ENCODE peak calls at places on chromosomes 11 and 22, in seven cellular contexts. L is heart left ventricle, Q is esophagus squamous epithelium, Y is HCT116, V is sigmoid colon, M is gastrocnemius medialis, E is A549. D is an unnamed sample.

GRCh38 chr11:27926981-27927481 is 180.9 kb downstream of the KIF18A start:
- DNase-seq in L (no peak), Q (no peak), Y (no peak), V (no peak), M (no peak), E (no peak), D (no peak)

GRCh38 chr11:104490182-104490581 is 326.2 kb upstream of the PDGFD start:
- DNase-seq in L (no peak), Q (no peak), Y (no peak), V (no peak), M (no peak), E (no peak), D (no peak)

GRCh38 chr22:50207383-50208031 is 6.7 kb downstream of the SELENOO start:
- DNase-seq in L (peak; percentile 18), Q (no peak), Y (no peak), V (no peak), M (no peak), E (no peak), D (no peak)

GRCh38 chr11:95682552-95682951 is 107.0 kb downstream of the FAM76B start:
- DNase-seq in L (peak; percentile 25), Q (no peak), Y (no peak), V (no peak), M (no peak), E (no peak), D (no peak)

GRCh38 chr11:117819096-117820040 is 5.2 kb downstream of the FXYD2 start:
- DNase-seq in L (peak; percentile 67), Q (no peak), Y (peak; percentile 70), V (peak; percentile 82), M (no peak), E (peak; percentile 62), D (no peak)

GRCh38 chr11:127202105-127202504 is 201.5 kb upstream of the KIRREL3 start:
- DNase-seq in L (no peak), Q (no peak), Y (no peak), V (no peak), M (no peak), E (no peak), D (no peak)

GRCh38 chr11:67484847-67485311 is 2.1 kb downstream of the AIP start:
- DNase-seq in L (peak; percentile 28), Q (no peak), Y (no peak), V (peak; percentile 68), M (no peak), E (no peak), D (no peak)

GRCh38 chr11:5522308-5522707 is 5.8 kb upstream of the UBQLNL start:
- DNase-seq in L (no peak), Q (no peak), Y (no peak), V (no peak), M (no peak), E (no peak), D (no peak)

GRCh38 chr11:1200611-1201191 is 22.2 kb upstream of the MUC5B start:
- DNase-seq in L (no peak), Q (no peak), Y (no peak), V (peak; percentile 38), M (no peak), E (no peak), D (no peak)

GRCh38 chr11:61460986-61461385 is 31.1 kb downstream of the SDHAF2 start:
- DNase-seq in L (no peak), Q (no peak), Y (no peak), V (no peak), M (no peak), E (no peak), D (no peak)

DNA sequence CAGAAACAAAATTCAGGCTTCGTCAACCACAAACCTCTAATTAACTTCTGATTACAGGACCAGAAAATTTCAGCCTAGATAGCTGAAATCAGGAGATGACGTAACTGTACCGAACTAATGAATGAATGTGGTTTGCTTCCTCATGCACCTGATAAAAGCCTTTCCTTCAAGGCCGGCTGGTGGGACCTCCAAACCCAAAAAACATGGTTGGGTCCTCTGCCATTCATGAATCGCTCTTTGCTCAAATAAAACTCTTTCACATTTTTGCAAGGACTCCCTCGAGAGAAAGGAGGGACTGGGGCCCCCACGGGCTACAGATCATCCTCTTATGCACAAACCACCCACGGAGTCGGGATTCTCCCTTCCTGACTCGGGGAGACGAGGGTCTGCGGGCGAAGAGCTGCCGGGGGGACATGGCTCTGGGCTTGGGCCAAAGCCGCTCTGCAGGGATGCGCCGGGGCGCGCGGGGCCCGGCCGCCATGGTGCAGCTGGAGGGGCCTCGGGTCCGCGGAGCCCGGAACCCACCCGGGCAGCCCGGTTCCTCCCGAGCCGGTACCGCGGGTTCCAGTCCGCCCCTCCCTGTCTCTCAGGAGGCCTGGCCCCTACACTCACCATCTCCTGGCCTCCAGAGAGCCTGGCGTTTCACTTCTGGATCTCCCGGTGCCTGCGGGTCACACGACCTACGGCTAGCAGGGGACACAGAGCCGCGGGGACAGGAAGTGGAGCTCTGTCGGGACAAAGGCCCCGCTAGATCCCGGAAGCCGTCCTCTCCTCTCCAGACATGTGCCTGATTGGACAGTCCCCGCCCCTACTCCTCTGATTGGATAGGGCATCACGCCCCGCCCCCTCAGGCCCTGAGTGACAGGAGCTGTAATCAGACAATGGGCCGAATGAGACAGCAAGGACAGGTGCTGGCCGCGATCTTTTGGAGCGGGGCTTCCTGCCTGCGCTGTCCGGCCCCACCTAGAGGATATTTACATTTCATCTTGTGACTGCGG is at the start of gene ZNF195:
- DNase-seq in L (peak; percentile 98), Q (peak; percentile 94), Y (peak; percentile 97), V (peak; percentile 99), M (peak; percentile 98), E (peak; percentile 99), D (peak; percentile 98)
- TF ChIP-seq POLR2A in L (peak; percentile 72), Q (peak; percentile 60), Y (peak; percentile 79), V (no peak), M (peak; percentile 58), E (peak; percentile 90), D (no peak)

GRCh38 chr11:4025957-4026324 is 68.7 kb upstream of the RRM1 start:
- DNase-seq in L (no peak), Q (no peak), Y (no peak), V (no peak), M (no peak), E (no peak), D (no peak)
- TF ChIP-seq POLR2A in L (no peak), Q (no peak), Y (no peak), V (no peak), M (no peak), E (no peak), D (no peak)

DNA sequence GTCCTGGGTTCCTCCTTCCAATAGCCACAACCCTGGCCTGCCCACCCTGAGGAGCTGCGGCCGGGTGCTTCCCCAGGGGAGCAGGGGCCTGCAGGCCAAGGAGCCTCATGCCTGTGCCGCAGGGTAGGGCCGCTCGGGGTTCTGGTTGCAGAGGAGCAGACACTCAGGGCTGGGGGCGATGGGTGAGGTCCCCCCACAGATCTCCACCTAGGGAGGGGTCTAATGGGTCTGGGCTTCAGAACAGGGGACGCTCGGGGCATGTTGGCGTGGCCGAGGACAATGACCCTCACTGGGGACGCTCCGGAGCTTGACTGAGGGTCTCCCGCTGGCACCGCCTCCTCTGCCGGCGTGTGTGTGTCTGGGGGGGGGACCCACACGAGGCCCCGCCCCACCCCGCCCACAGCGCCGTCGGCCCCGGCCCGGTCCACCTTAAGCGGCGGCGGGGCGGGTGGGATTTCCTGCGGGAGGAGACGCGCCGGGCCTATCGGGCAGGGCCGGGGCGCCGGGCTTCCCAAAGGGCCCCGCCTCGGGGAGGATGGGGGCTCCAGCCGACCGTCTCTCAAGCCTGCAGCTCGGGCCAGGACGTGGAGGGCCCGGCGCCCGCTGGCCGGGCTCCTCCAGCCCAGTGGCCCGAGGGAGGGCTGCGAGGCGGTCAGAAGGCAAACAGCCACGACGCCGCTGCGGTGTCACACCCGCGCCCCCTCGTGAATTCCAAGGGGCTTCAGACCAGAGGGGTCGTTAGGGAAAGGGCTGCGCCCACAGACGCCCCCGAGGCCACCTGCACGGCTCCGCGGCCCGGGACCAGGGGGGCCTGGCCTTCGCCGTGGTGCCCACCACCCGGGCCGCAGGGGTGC is 638 bp upstream of the ZDHHC8 start:
- DNase-seq in L (peak; percentile 91), Q (peak; percentile 31), Y (peak; percentile 24), V (peak; percentile 94), M (peak; percentile 81), E (no peak), D (peak; percentile 66)
- TF ChIP-seq POLR2A in L (peak; percentile 27), Q (no peak), Y (no peak), V (no peak), M (no peak), E (no peak), D (no peak)

DNA sequence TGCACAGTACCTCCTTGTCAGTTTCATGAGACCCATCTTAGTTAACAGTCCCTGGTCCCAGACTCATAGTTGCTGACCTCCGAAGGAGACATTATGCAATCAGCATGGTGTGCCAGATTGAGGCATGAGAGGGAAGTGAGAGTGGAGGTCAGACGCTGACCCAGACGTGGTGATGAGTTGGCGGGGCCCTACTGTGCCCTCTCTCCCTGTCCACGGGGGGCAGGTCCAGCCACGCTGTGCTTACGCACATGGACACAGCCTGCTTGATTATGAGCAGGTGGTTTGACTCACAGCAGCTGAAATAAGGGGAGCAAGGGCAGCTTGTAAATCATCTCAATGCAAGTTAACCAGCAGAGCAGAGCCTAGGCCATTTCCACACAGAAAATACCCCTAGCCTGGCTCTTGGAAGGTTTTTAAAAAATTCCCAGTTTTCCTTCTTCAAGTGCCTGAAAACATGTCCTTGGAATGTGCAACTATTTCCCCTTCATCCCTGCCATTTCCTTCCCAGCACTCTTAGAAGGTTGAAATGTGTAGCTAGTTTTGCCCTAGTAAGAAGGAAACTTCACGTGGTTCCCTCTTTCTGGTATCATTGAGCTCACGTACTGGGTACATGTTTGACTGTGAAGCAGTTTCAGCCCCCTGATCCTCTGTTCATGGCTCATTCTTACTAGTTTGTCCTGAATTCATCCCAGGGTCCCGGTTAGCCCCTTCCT is 122.6 kb upstream of the SORL1-AS1 start:
- DNase-seq in L (peak; percentile 50), Q (no peak), Y (no peak), V (peak; percentile 82), M (peak; percentile 14), E (no peak), D (peak; percentile 31)
- TF ChIP-seq POLR2A in L (no peak), Q (no peak), Y (no peak), V (no peak), M (no peak), E (no peak), D (no peak)

GRCh38 chr22:36510966-36511881 is 4.4 kb upstream of the FOXRED2 start:
- DNase-seq in L (no peak), Q (no peak), Y (no peak), V (no peak), M (no peak), E (peak; percentile 52), D (no peak)

GRCh38 chr22:36510384-36510783 is 3.5 kb upstream of the FOXRED2 start:
- DNase-seq in L (no peak), Q (no peak), Y (no peak), V (peak; percentile 82), M (peak; percentile 40), E (no peak), D (no peak)

GRCh38 chr22:36505998-36506635 is 723 bp downstream of the FOXRED2 start:
- DNase-seq in L (peak; percentile 35), Q (no peak), Y (no peak), V (no peak), M (no peak), E (no peak), D (no peak)

GRCh38 chr22:36507518-36508010 is 724 bp upstream of the FOXRED2 start:
- DNase-seq in L (no peak), Q (no peak), Y (no peak), V (no peak), M (no peak), E (no peak), D (no peak)

GRCh38 chr22:36506637-36507517 is at the start of gene FOXRED2:
- DNase-seq in L (peak; percentile 91), Q (peak; percentile 39), Y (no peak), V (peak; percentile 95), M (peak; percentile 72), E (peak; percentile 65), D (peak; percentile 81)
- TF ChIP-seq POLR2A in L (peak; percentile 85), Q (peak; percentile 77), Y (peak; percentile 75), V (peak; percentile 8), M (peak; percentile 85), E (peak; percentile 81), D (peak; percentile 64)

D was measured in lower leg skin.